ENCODE peak calls at places on chromosomes 2 and 18, in eight cellular contexts. J, F, Z, V, A, G, X and E are unnamed samples. For H3K9me3, the result is how much of the 10 kb centered on the place peaks cover.

GRCh38 chr2:235889302-235889630 is 278.9 kb downstream of the GBX2 start:
- DNase-seq in J (no peak), F (no peak), Z (no peak), V (no peak), A (no peak), G (no peak), X (no peak), E (no peak)

GRCh38 chr18:71784777-71785176 is 759.4 kb downstream of the CBLN2 start:
- DNase-seq in J (no peak), F (no peak), Z (no peak), V (no peak), A (no peak), G (no peak), X (no peak), E (no peak)

GRCh38 chr18:68701353-68701752 is 13.6 kb downstream of the TMX3 start:
- DNase-seq in J (no peak), F (no peak), Z (no peak), V (no peak), A (no peak), G (no peak), X (no peak), E (no peak)

GRCh38 chr2:98471402-98472131 is 26.9 kb downstream of the INPP4A start:
- DNase-seq in J (no peak), F (no peak), Z (no peak), V (no peak), A (no peak), G (no peak), X (no peak), E (no peak)

GRCh38 chr2:86420913-86421312 is 20.3 kb upstream of the KDM3A start:
- DNase-seq in J (no peak), F (no peak), Z (no peak), V (no peak), A (no peak), G (no peak), X (no peak), E (no peak)

GRCh38 chr2:77640924-77641323 is 118.7 kb upstream of the LRRTM4 start:
- DNase-seq in J (no peak), F (no peak), Z (no peak), V (no peak), A (no peak), G (no peak), X (no peak), E (no peak)

GRCh38 chr2:42371621-42372473 is 10.8 kb upstream of the COX7A2L start:
- DNase-seq in J (no peak), F (no peak), Z (no peak), V (no peak), A (no peak), G (no peak), X (no peak), E (no peak)

GRCh38 chr18:70195852-70196434 is 9.5 kb downstream of the RTTN start:
- DNase-seq in J (no peak), F (peak), Z (no peak), V (no peak), A (peak), G (no peak), X (no peak), E (no peak)

GRCh38 chr2:200613692-200614091 is 27.9 kb downstream of the AOX1 start:
- DNase-seq in J (no peak), F (no peak), Z (no peak), V (no peak), A (no peak), G (no peak), X (no peak), E (no peak)

GRCh38 chr2:238146884-238147544 is 8.5 kb downstream of the KLHL30 start:
- DNase-seq in J (no peak), F (no peak), Z (no peak), V (no peak), A (no peak), G (no peak), X (no peak), E (no peak)

GRCh38 chr2:170026361-170026760 is 151.6 kb upstream of the MYO3B start:
- DNase-seq in J (no peak), F (no peak), Z (no peak), V (no peak), A (no peak), G (no peak), X (no peak), E (no peak)

GRCh38 chr2:128465246-128466170 is 146.8 kb upstream of the HS6ST1 start:
- DNase-seq in J (no peak), F (no peak), Z (no peak), V (no peak), A (no peak), G (no peak), X (peak), E (peak)

GRCh38 chr18:3323900-3324299 is 62.0 kb downstream of the MYL12B start:
- DNase-seq in J (no peak), F (no peak), Z (no peak), V (no peak), A (peak), G (no peak), X (no peak), E (no peak)

GRCh38 chr2:197240018-197240712 is 70.4 kb downstream of the ANKRD44 start:
- DNase-seq in J (no peak), F (no peak), Z (no peak), V (no peak), A (no peak), G (no peak), X (no peak), E (no peak)

GRCh38 chr18:8507881-8508280 is 101.4 kb upstream of the RAB12 start:
- DNase-seq in J (no peak), F (no peak), Z (no peak), V (no peak), A (peak), G (no peak), X (no peak), E (no peak)

GRCh38 chr18:79771446-79772107 is 26.2 kb upstream of the KCNG2 start:
- DNase-seq in J (no peak), F (no peak), Z (peak), V (no peak), A (no peak), G (no peak), X (peak), E (peak)

GRCh38 chr18:25352629-25353005 is 651 bp upstream of the ZNF521 start:
- DNase-seq in J (no peak), F (no peak), Z (no peak), V (no peak), A (no peak), G (no peak), X (no peak), E (no peak)

GRCh38 chr2:102975996-102976636 is 214.3 kb downstream of the TMEM182 start:
- DNase-seq in J (no peak), F (peak), Z (no peak), V (no peak), A (peak), G (no peak), X (no peak), E (no peak)

GRCh38 chr2:226690471-226691024 is 109.1 kb downstream of the IRS1 start:
- DNase-seq in J (peak), F (peak), Z (no peak), V (no peak), A (no peak), G (no peak), X (no peak), E (no peak)

GRCh38 chr2:102637358-102637757 is 18.0 kb downstream of the SLC9A2 start:
- DNase-seq in J (no peak), F (no peak), Z (no peak), V (no peak), A (no peak), G (no peak), X (no peak), E (no peak)

GRCh38 chr2:20378891-20379519 is 28.4 kb upstream of the PUM2 start:
- DNase-seq in J (peak), F (peak), Z (peak), V (peak), A (peak), G (peak), X (peak), E (peak)

GRCh38 chr2:109601693-109602250 is 12.0 kb downstream of the SEPTIN10 start:
- DNase-seq in J (no peak), F (peak), Z (no peak), V (no peak), A (no peak), G (no peak), X (no peak), E (no peak)

GRCh38 chr2:213923543-213923942 is 487.3 kb upstream of the VWC2L start:
- DNase-seq in J (no peak), F (no peak), Z (no peak), V (no peak), A (no peak), G (no peak), X (no peak), E (no peak)

GRCh38 chr2:21395366-21395765 is 271.6 kb downstream of the TDRD15 start:
- DNase-seq in J (no peak), F (no peak), Z (no peak), V (no peak), A (no peak), G (no peak), X (no peak), E (no peak)

GRCh38 chr2:192051533-192051932 is 143.2 kb downstream of the TMEFF2 start:
- DNase-seq in J (no peak), F (no peak), Z (no peak), V (no peak), A (no peak), G (no peak), X (no peak), E (no peak)

GRCh38 chr18:34399892-34400291 is 175.2 kb upstream of the NOL4 start:
- DNase-seq in J (no peak), F (no peak), Z (no peak), V (no peak), A (no peak), G (no peak), X (no peak), E (no peak)

DNA sequence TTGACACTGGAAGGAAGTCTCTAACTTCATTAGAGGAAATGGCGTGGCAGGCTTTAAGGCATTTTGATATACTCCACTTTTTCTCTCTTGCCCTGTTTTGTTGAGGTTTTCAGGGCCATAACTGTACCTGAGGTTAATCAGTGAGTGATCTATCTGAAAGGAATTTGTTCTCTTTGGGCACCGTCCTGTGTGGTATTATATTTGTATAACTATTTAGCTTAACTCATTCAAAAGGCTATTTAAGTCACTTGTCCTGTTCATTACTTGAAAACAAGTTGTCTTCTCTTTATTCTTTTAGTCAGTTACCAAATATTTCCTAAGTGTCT is 180.4 kb downstream of the NEDD4L start:
- DNase-seq in J (no peak), F (no peak), Z (no peak), V (no peak), A (peak), G (no peak), X (no peak), E (no peak)
- H3K9me3 ChIP-seq in J (under half), F (under half), Z (under half), V (under half), A (under half), G (under half), X (under half), E (under half)

GRCh38 chr18:50558948-50559749 is 738 bp upstream of the MAPK4 start:
- DNase-seq in J (no peak), F (no peak), Z (no peak), V (no peak), A (no peak), G (no peak), X (no peak), E (peak)
- H3K27ac ChIP-seq in J (peak), F (peak), Z (no peak), V (peak), A (no peak), G (no peak), X (peak), E (no peak)

DNA sequence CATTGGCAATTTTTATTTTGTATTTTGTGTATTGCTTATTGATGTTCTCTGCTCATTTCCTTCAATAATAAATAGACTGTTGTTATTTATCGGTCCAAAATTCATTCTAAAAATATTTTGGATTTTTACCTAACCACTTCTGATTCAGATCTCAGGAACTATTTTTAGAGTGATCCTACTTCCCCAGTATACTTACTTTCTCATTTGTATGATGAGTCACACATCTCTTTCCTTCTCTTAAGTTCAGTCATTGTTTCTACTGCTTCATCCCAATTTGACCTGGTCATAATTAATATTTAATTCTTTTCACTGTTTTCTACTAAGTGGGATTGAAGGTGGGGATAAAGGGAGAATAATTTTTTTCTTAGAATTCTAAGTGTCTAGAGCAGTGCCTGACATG is 75.1 kb downstream of the AGPS start:
- DNase-seq in J (no peak), F (no peak), Z (no peak), V (no peak), A (peak), G (no peak), X (no peak), E (no peak)
- H3K9me3 ChIP-seq in J (under half), F (under half), Z (under half), V (under half), A (under half), G (under half), X (under half), E (under half)

DNA sequence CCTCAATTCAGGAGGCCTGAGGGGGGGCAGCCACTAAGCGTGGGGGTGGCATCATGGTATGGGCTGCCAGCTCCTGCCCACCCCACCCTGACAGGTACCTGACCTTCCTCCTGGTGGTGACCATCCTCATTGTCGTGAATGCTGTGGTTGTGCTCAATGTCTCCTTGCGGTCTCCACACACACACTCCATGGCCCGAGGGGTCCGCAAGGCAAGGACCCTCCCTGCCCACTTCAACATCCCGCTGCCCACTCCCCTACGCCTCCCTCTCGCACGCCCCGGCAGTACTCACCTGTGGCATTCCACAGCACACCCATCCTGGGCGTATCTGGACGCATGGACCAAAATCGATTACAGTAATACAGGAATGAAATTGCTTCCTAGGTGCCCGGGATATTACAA is 4.0 kb downstream of the CHRNG start:
- DNase-seq in J (no peak), F (no peak), Z (no peak), V (no peak), A (no peak), G (no peak), X (no peak), E (no peak)
- H3K27ac ChIP-seq in J (no peak), F (no peak), Z (no peak), V (no peak), A (no peak), G (no peak), X (no peak), E (no peak)

GRCh38 chr18:14106906-14107305 is 25.3 kb downstream of the ZNF519 start:
- DNase-seq in J (no peak), F (no peak), Z (no peak), V (no peak), A (no peak), G (no peak), X (no peak), E (no peak)

GRCh38 chr18:14100503-14101286 is 31.5 kb downstream of the ZNF519 start:
- DNase-seq in J (no peak), F (no peak), Z (no peak), V (no peak), A (no peak), G (no peak), X (no peak), E (no peak)

GRCh38 chr18:14104906-14105748 is 27.1 kb downstream of the ZNF519 start:
- DNase-seq in J (no peak), F (no peak), Z (no peak), V (no peak), A (peak), G (no peak), X (no peak), E (no peak)
- H3K9me3 ChIP-seq in J (under half), F (under half), Z (under half), V (under half), A (under half), G (under half), X (under half), E (under half)